ENCODE peak calls at places on chromosomes 12 and 14, in six cellular contexts. One of them, this sample, is unnamed.

GRCh38 chr14:103748539-103748867 is 32.9 kb downstream of the ZFYVE21 start:
- DNase-seq in activated T-helper 1 cell treated with anti-CD3 and anti-CD28 coated beads, Interleukin-2, amount 50 U/mL, for 16 hours: no peak
- DNase-seq in AG09309: no peak
- DNase-seq in LHCN-M2: no peak
- DNase-seq in GM04504: no peak
- DNase-seq in SW480: no peak
- DNase-seq in this sample: no peak

GRCh38 chr14:52694761-52695480 is 437 bp downstream of the ERO1A start:
- DNase-seq in activated T-helper 1 cell treated with anti-CD3 and anti-CD28 coated beads, Interleukin-2, amount 50 U/mL, for 16 hours: peak
- DNase-seq in AG09309: no peak
- DNase-seq in LHCN-M2: peak
- DNase-seq in GM04504: peak
- DNase-seq in SW480: peak
- DNase-seq in this sample: peak

GRCh38 chr12:52225752-52226151 is 7.3 kb upstream of the KRT7 start:
- DNase-seq in activated T-helper 1 cell treated with anti-CD3 and anti-CD28 coated beads, Interleukin-2, amount 50 U/mL, for 16 hours: no peak
- DNase-seq in AG09309: no peak
- DNase-seq in LHCN-M2: no peak
- DNase-seq in GM04504: no peak
- DNase-seq in SW480: no peak
- DNase-seq in this sample: no peak

GRCh38 chr14:89040438-89041244 is 216.2 kb downstream of the TTC8 start:
- DNase-seq in activated T-helper 1 cell treated with anti-CD3 and anti-CD28 coated beads, Interleukin-2, amount 50 U/mL, for 16 hours: peak
- DNase-seq in AG09309: peak
- DNase-seq in LHCN-M2: peak
- DNase-seq in GM04504: peak
- DNase-seq in SW480: peak
- DNase-seq in this sample: peak

GRCh38 chr12:118842753-118843335 is 138.5 kb upstream of the SRRM4 start:
- DNase-seq in activated T-helper 1 cell treated with anti-CD3 and anti-CD28 coated beads, Interleukin-2, amount 50 U/mL, for 16 hours: no peak
- DNase-seq in AG09309: no peak
- DNase-seq in LHCN-M2: no peak
- DNase-seq in GM04504: no peak
- DNase-seq in SW480: no peak
- DNase-seq in this sample: no peak

GRCh38 chr14:67413806-67414769 is 2.1 kb upstream of the PLEK2 start:
- DNase-seq in activated T-helper 1 cell treated with anti-CD3 and anti-CD28 coated beads, Interleukin-2, amount 50 U/mL, for 16 hours: no peak
- DNase-seq in AG09309: peak
- DNase-seq in LHCN-M2: peak
- DNase-seq in GM04504: peak
- DNase-seq in SW480: peak
- DNase-seq in this sample: peak

GRCh38 chr12:29543036-29543435 is 45.5 kb upstream of the OVCH1 start:
- DNase-seq in activated T-helper 1 cell treated with anti-CD3 and anti-CD28 coated beads, Interleukin-2, amount 50 U/mL, for 16 hours: no peak
- DNase-seq in AG09309: no peak
- DNase-seq in LHCN-M2: no peak
- DNase-seq in GM04504: no peak
- DNase-seq in SW480: no peak
- DNase-seq in this sample: no peak

GRCh38 chr14:61765225-61765943 is 3.2 kb downstream of the SNAPC1 start:
- DNase-seq in activated T-helper 1 cell treated with anti-CD3 and anti-CD28 coated beads, Interleukin-2, amount 50 U/mL, for 16 hours: no peak
- DNase-seq in AG09309: no peak
- DNase-seq in LHCN-M2: peak
- DNase-seq in GM04504: no peak
- DNase-seq in SW480: no peak
- DNase-seq in this sample: no peak

GRCh38 chr12:124111006-124111405 is 138.0 kb downstream of the ZNF664 start:
- DNase-seq in activated T-helper 1 cell treated with anti-CD3 and anti-CD28 coated beads, Interleukin-2, amount 50 U/mL, for 16 hours: no peak
- DNase-seq in AG09309: no peak
- DNase-seq in LHCN-M2: no peak
- DNase-seq in GM04504: no peak
- DNase-seq in SW480: no peak
- DNase-seq in this sample: no peak

GRCh38 chr12:124233041-124233836 is 61.7 kb upstream of the RFLNA start:
- DNase-seq in activated T-helper 1 cell treated with anti-CD3 and anti-CD28 coated beads, Interleukin-2, amount 50 U/mL, for 16 hours: no peak
- DNase-seq in AG09309: peak
- DNase-seq in LHCN-M2: peak
- DNase-seq in GM04504: peak
- DNase-seq in SW480: no peak
- DNase-seq in this sample: peak

This sample was measured in mammary epithelial cell.